ENCODE peak calls at places on chromosomes 16 and 17, in nine cellular contexts. A, D, R, C, T, K, P, M and N are unnamed samples.

GRCh38 chr16:76277099-76278030 is at the start of gene CNTNAP4:
- DNase-seq in R (no peak), D (no peak), K (no peak), C (no peak), A (no peak), M (peak; percentile 51), T (no peak), P (no peak), N (no peak)

GRCh38 chr17:1786708-1787107 is 24.8 kb downstream of the SERPINF1 start:
- DNase-seq in D (no peak), A (no peak), P (peak; percentile 48), T (no peak), C (no peak), M (no peak), K (no peak), R (no peak), N (no peak)

GRCh38 chr17:5531019-5531418 is 44.7 kb downstream of the MIS12 start:
- DNase-seq in K (no peak), D (no peak), A (no peak), C (no peak), P (no peak), M (no peak), T (no peak), R (no peak), N (no peak)

GRCh38 chr17:58303981-58304734 is 23.4 kb upstream of the MPO start:
- DNase-seq in D (peak; percentile 93), R (peak; percentile 86), P (no peak), A (peak; percentile 59), M (peak; percentile 93), T (peak; percentile 44), K (peak; percentile 40), C (peak; percentile 61), N (peak; percentile 34)

GRCh38 chr17:75295220-75296158 is 6.3 kb upstream of the SLC25A19 start:
- DNase-seq in C (peak; percentile 68), K (no peak), R (no peak), D (no peak), T (no peak), P (no peak), A (no peak), M (no peak), N (no peak)

GRCh38 chr17:63988741-63989621 is 9.2 kb upstream of the PRR29 start:
- DNase-seq in D (no peak), A (no peak), T (peak; percentile 72), P (peak; percentile 43), K (peak; percentile 11), M (no peak), C (no peak), R (no peak), N (no peak)

GRCh38 chr16:66474750-66475199 is 47.7 kb downstream of the BEAN1 start:
- DNase-seq in T (peak; percentile 92), K (no peak), A (no peak), D (no peak), P (no peak), M (no peak), R (no peak), C (no peak), N (no peak)

GRCh38 chr17:4693416-4693815 is 10.5 kb downstream of the PELP1 start:
- DNase-seq in C (no peak), M (no peak), A (no peak), K (no peak), P (no peak), R (no peak), D (no peak), T (no peak), N (no peak)

GRCh38 chr16:81748476-81749198 is 30.5 kb upstream of the PLCG2 start:
- DNase-seq in C (no peak), R (no peak), D (no peak), T (no peak), P (no peak), A (no peak), K (no peak), M (no peak), N (no peak)

GRCh38 chr16:81754810-81755209 is 24.3 kb upstream of the PLCG2 start:
- DNase-seq in C (no peak), T (no peak), K (no peak), M (no peak), P (no peak), D (no peak), A (no peak), R (no peak), N (no peak)

GRCh38 chr16:81755915-81756644 is 23.0 kb upstream of the PLCG2 start:
- DNase-seq in R (no peak), P (peak; percentile 59), M (no peak), A (no peak), C (peak; percentile 51), T (no peak), D (no peak), K (no peak), N (no peak)

GRCh38 chr16:81752876-81753227 is 26.2 kb upstream of the PLCG2 start:
- DNase-seq in P (no peak), R (no peak), A (no peak), D (no peak), K (no peak), C (no peak), M (no peak), T (no peak), N (no peak)

GRCh38 chr16:81752225-81752875 is 26.7 kb upstream of the PLCG2 start:
- DNase-seq in T (peak; percentile 42), P (peak; percentile 85), K (peak; percentile 63), A (no peak), R (peak; percentile 92), D (no peak), M (no peak), C (peak; percentile 54), N (no peak)
- H3K4me1 ChIP-seq in T (no peaks in the 10 kb centered on the region), P (no peaks in the 10 kb centered on the region), K (peaks cover 25% of the 10 kb centered on the region), A (no peaks in the 10 kb centered on the region), R (peaks cover 19% of the 10 kb centered on the region), D (no peaks in the 10 kb centered on the region), M (no peaks in the 10 kb centered on the region), C (peaks cover 4% of the 10 kb centered on the region), N (no peaks in the 10 kb centered on the region)

DNA sequence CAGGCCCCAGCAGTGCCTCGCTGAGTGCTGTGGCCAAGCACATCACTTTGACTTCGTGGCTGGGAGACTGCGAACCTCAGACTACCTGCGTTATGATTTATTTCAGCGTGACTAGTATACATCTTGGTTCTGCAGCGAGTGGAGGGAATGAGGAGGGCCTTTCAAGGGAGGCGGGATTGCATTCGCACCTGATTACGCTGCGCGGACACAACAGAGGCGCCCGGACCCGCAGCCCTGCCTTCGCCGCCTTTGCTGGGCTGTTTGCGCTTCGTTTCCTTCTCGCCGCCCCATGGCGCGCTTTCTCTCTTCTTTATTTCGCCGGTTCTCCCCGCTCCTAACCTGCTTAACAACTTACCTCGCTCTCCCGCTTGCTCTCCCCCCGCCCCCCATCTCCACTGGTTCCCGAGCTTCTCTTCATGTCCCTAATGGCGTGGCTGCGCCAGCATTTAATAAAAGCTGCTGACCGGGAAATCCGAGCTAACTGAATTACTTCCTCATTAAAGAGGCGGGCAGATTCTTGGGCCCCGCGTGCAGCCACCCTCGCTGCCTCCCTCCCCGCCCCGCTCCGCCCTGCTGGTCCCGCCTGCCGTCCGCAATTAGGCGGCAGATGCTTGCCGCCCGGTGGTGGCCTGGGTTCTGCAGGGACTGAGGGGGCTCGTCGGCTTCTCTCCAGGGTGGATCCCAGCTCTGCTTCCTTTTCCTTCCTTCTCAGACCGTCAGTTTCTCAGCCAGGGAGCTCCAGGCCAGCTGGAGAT is 257.6 kb upstream of the SDK2 start:
- DNase-seq in T (no peak), C (peak; percentile 22), P (peak; percentile 70), D (no peak), K (peak; percentile 57), R (no peak), A (peak; percentile 35), M (no peak), N (no peak)
- H3K4me3 ChIP-seq in T (no peak overlapping the region), C (peak overlapping the region; percentile 42), P (no peak overlapping the region), D (no peak overlapping the region), K (peak overlapping the region; percentile 58), R (peak overlapping the region; percentile 34), A (no peak overlapping the region), M (no peak overlapping the region), N (no peak overlapping the region)

GRCh38 chr16:81096715-81097208 is 567 bp upstream of the GCSH start:
- DNase-seq in D (no peak), T (no peak), A (peak; percentile 17), M (no peak), C (no peak), R (no peak), P (no peak), K (no peak), N (no peak)

GRCh38 chr16:81095653-81095952 is 592 bp downstream of the GCSH start:
- DNase-seq in P (no peak), M (no peak), C (no peak), A (no peak), T (no peak), K (no peak), R (no peak), D (no peak), N (no peak)

GRCh38 chr16:81095953-81096714 is at the start of gene GCSH:
- DNase-seq in A (peak; percentile 99), K (peak; percentile 100), C (peak; percentile 99), D (peak; percentile 94), R (peak; percentile 100), M (peak; percentile 96), P (peak; percentile 100), T (peak; percentile 97), N (peak; percentile 97)

GRCh38 chr16:81097230-81097629 is 1.0 kb upstream of the GCSH start:
- DNase-seq in A (no peak), M (no peak), D (no peak), P (no peak), C (no peak), T (no peak), K (no peak), R (no peak), N (no peak)

DNA sequence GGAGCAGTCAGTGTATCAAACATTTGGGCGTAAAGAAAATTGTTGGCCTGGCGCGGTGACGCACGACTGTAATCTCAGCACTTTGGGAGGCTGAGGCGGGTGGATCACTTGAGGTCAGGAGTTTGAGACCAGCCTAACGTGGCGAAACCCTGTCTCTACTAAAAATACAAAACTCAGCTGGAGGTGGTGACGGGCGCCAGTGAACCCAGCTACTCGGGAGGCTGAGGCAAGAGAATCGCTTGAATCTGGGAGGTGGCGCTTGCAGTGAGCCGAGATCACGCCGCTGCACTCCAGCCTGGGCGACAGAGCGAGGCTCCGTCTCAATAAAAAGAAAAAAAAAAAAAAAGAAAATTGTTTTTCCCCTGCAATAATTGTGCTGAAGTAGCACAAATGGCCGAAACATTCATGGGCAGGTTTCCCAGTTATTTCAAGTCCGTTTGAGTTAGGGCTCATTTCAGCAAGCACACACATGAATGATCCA is 1.4 kb downstream of the GCSH start:
- DNase-seq in C (no peak), T (no peak), A (no peak), M (no peak), R (no peak), P (no peak), D (no peak), K (no peak), N (no peak)
- H3K9me3 ChIP-seq in C (no peaks in the 10 kb centered on the region), T (no peaks in the 10 kb centered on the region), A (no peaks in the 10 kb centered on the region), M (no peaks in the 10 kb centered on the region), R (no peaks in the 10 kb centered on the region), P (no peaks in the 10 kb centered on the region), D (no peaks in the 10 kb centered on the region), K (no peaks in the 10 kb centered on the region), N (no peaks in the 10 kb centered on the region)

GRCh38 chr17:76725580-76726230 is 701 bp downstream of the JMJD6 start:
- DNase-seq in M (peak; percentile 79), D (peak; percentile 71), P (peak; percentile 89), C (peak; percentile 94), R (peak; percentile 94), K (peak; percentile 78), T (peak; percentile 63), A (peak; percentile 83), N (peak; percentile 76)

GRCh38 chr17:76726231-76726765 is at the start of gene JMJD6:
- DNase-seq in D (peak; percentile 99), R (peak; percentile 99), K (peak; percentile 96), M (peak; percentile 99), A (peak; percentile 97), P (peak; percentile 98), T (peak; percentile 99), C (peak; percentile 97), N (peak; percentile 100)

GRCh38 chr17:76727745-76728456 is 1.3 kb downstream of the METTL23 start:
- DNase-seq in M (no peak), D (no peak), A (peak; percentile 27), P (no peak), C (peak; percentile 54), K (no peak), R (no peak), T (no peak), N (no peak)

GRCh38 chr17:76723812-76724211 is 2.6 kb downstream of the JMJD6 start:
- DNase-seq in C (no peak), D (no peak), K (no peak), M (no peak), R (no peak), T (no peak), P (no peak), A (no peak), N (no peak)

GRCh38 chr17:76726766-76727718 is at the start of gene METTL23:
- DNase-seq in A (peak; percentile 86), C (peak; percentile 85), D (peak; percentile 90), R (peak; percentile 94), M (peak; percentile 89), K (peak; percentile 87), P (peak; percentile 91), T (peak; percentile 88), N (peak; percentile 89)
- H3K4me1 ChIP-seq in A (peaks cover 35% of the 10 kb centered on the region), C (peaks cover 9% of the 10 kb centered on the region), D (peaks cover 17% of the 10 kb centered on the region), R (peaks cover 84% of the 10 kb centered on the region), M (peaks cover 20% of the 10 kb centered on the region), K (peaks cover 86% of the 10 kb centered on the region), P (peaks cover 3% of the 10 kb centered on the region), T (no peaks in the 10 kb centered on the region), N (peaks cover 21% of the 10 kb centered on the region)